ENCODE peak calls at places on chromosome 11, in seven cellular contexts. One of them, this sample, is unnamed.

GRCh38 chr11:665062-665706 is 28.1 kb downstream of the DRD4 start:
- DNase-seq in fibroblast of mammary gland: no peak
- DNase-seq in bronchial epithelial cell: no peak
- DNase-seq in fibroblast of pulmonary artery: no peak
- DNase-seq in AG09319: no peak
- DNase-seq in astrocyte of the spinal cord: no peak
- DNase-seq in cardiac fibroblast: no peak
- DNase-seq in this sample: no peak

GRCh38 chr11:115503083-115503885 is 931 bp downstream of the CADM1 start:
- DNase-seq in fibroblast of mammary gland: no peak
- DNase-seq in bronchial epithelial cell: peak
- DNase-seq in fibroblast of pulmonary artery: peak
- DNase-seq in AG09319: no peak
- DNase-seq in astrocyte of the spinal cord: peak
- DNase-seq in cardiac fibroblast: peak
- DNase-seq in this sample: peak

GRCh38 chr11:116173506-116173905 is 599.3 kb downstream of the BUD13 start:
- DNase-seq in fibroblast of mammary gland: no peak
- DNase-seq in bronchial epithelial cell: no peak
- DNase-seq in fibroblast of pulmonary artery: no peak
- DNase-seq in AG09319: no peak
- DNase-seq in astrocyte of the spinal cord: no peak
- DNase-seq in cardiac fibroblast: no peak
- DNase-seq in this sample: no peak

GRCh38 chr11:46912526-46913150 is 5.7 kb downstream of the LRP4 start:
- DNase-seq in fibroblast of mammary gland: no peak
- DNase-seq in bronchial epithelial cell: peak
- DNase-seq in fibroblast of pulmonary artery: no peak
- DNase-seq in AG09319: no peak
- DNase-seq in astrocyte of the spinal cord: no peak
- DNase-seq in cardiac fibroblast: no peak
- DNase-seq in this sample: peak

GRCh38 chr11:80297808-80298460 is 857.1 kb upstream of the TENM4 start:
- DNase-seq in fibroblast of mammary gland: peak
- DNase-seq in bronchial epithelial cell: peak
- DNase-seq in fibroblast of pulmonary artery: peak
- DNase-seq in AG09319: no peak
- DNase-seq in astrocyte of the spinal cord: peak
- DNase-seq in cardiac fibroblast: peak
- DNase-seq in this sample: peak

GRCh38 chr11:133811850-133812685 is 33.2 kb downstream of the SPATA19 start:
- DNase-seq in fibroblast of mammary gland: no peak
- DNase-seq in bronchial epithelial cell: no peak
- DNase-seq in fibroblast of pulmonary artery: no peak
- DNase-seq in AG09319: no peak
- DNase-seq in astrocyte of the spinal cord: no peak
- DNase-seq in cardiac fibroblast: no peak
- DNase-seq in this sample: no peak

GRCh38 chr11:17927643-17928343 is 85.1 kb downstream of the SERGEF start:
- DNase-seq in fibroblast of mammary gland: peak
- DNase-seq in bronchial epithelial cell: no peak
- DNase-seq in fibroblast of pulmonary artery: peak
- DNase-seq in AG09319: peak
- DNase-seq in astrocyte of the spinal cord: peak
- DNase-seq in cardiac fibroblast: peak
- DNase-seq in this sample: no peak

GRCh38 chr11:64357904-64358535 is 942 bp upstream of the RPS6KA4 start:
- DNase-seq in fibroblast of mammary gland: no peak
- DNase-seq in bronchial epithelial cell: peak
- DNase-seq in fibroblast of pulmonary artery: no peak
- DNase-seq in AG09319: no peak
- DNase-seq in astrocyte of the spinal cord: no peak
- DNase-seq in cardiac fibroblast: peak
- DNase-seq in this sample: peak

GRCh38 chr11:129973809-129974208 is 28.8 kb downstream of the PRDM10 start:
- DNase-seq in fibroblast of mammary gland: no peak
- DNase-seq in bronchial epithelial cell: no peak
- DNase-seq in fibroblast of pulmonary artery: no peak
- DNase-seq in AG09319: no peak
- DNase-seq in astrocyte of the spinal cord: no peak
- DNase-seq in cardiac fibroblast: no peak
- DNase-seq in this sample: no peak
- TF ChIP-seq CTCF in fibroblast of mammary gland: no peak
- TF ChIP-seq CTCF in bronchial epithelial cell: no peak
- TF ChIP-seq CTCF in fibroblast of pulmonary artery: no peak
- TF ChIP-seq CTCF in AG09319: no peak
- TF ChIP-seq CTCF in astrocyte of the spinal cord: no peak
- TF ChIP-seq CTCF in cardiac fibroblast: no peak
- TF ChIP-seq CTCF in this sample: no peak

GRCh38 chr11:40302669-40303068 is 1156.8 kb downstream of the LRRC4C start:
- DNase-seq in fibroblast of mammary gland: peak
- DNase-seq in bronchial epithelial cell: no peak
- DNase-seq in fibroblast of pulmonary artery: peak
- DNase-seq in AG09319: no peak
- DNase-seq in astrocyte of the spinal cord: peak
- DNase-seq in cardiac fibroblast: peak
- DNase-seq in this sample: no peak

DNA sequence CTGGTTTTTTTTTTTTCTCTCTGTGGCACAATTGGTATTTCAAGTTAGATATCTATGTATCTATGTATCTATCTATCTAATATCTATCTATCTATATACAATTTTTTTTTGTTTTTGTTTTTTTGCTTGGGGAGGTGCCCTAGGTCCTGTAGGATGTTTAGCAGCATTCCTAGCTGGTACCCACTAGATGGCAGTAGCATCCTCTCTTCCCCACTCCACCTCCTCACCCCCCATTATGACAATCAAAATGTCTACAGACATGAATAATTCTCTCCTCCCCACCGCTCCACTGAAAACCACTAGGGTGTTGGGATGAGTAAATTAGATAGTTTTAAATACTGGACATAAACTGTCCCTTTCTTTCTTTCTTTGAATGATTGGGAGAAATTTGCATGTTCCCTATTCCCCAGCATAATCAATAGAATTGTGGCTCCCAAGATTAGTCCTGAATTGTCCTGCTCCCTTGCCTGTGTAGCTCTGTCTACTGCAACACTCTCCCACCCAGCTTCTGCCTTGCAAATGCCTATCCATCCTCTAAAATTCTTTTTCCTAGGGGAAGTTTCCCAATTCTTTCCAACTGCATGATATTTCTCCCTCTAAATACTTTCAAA is 1152.4 kb downstream of the LRRC4C start:
- DNase-seq in fibroblast of mammary gland: peak
- DNase-seq in bronchial epithelial cell: peak
- DNase-seq in fibroblast of pulmonary artery: peak
- DNase-seq in AG09319: peak
- DNase-seq in astrocyte of the spinal cord: peak
- DNase-seq in cardiac fibroblast: peak
- DNase-seq in this sample: peak
- TF ChIP-seq CTCF in fibroblast of mammary gland: peak
- TF ChIP-seq CTCF in bronchial epithelial cell: peak
- TF ChIP-seq CTCF in fibroblast of pulmonary artery: peak
- TF ChIP-seq CTCF in AG09319: peak
- TF ChIP-seq CTCF in astrocyte of the spinal cord: peak
- TF ChIP-seq CTCF in cardiac fibroblast: peak
- TF ChIP-seq CTCF in this sample: peak

GRCh38 chr11:73989156-73989555 is 6.5 kb upstream of the UCP2 start:
- DNase-seq in fibroblast of mammary gland: no peak
- DNase-seq in bronchial epithelial cell: no peak
- DNase-seq in fibroblast of pulmonary artery: no peak
- DNase-seq in AG09319: no peak
- DNase-seq in astrocyte of the spinal cord: no peak
- DNase-seq in cardiac fibroblast: no peak
- DNase-seq in this sample: no peak
- TF ChIP-seq CTCF in fibroblast of mammary gland: no peak
- TF ChIP-seq CTCF in bronchial epithelial cell: no peak
- TF ChIP-seq CTCF in fibroblast of pulmonary artery: no peak
- TF ChIP-seq CTCF in AG09319: peak
- TF ChIP-seq CTCF in astrocyte of the spinal cord: no peak
- TF ChIP-seq CTCF in cardiac fibroblast: no peak
- TF ChIP-seq CTCF in this sample: no peak

GRCh38 chr11:108788565-108789199 is 123.8 kb downstream of the DDX10 start:
- DNase-seq in fibroblast of mammary gland: peak
- DNase-seq in bronchial epithelial cell: peak
- DNase-seq in fibroblast of pulmonary artery: peak
- DNase-seq in AG09319: no peak
- DNase-seq in astrocyte of the spinal cord: peak
- DNase-seq in cardiac fibroblast: peak
- DNase-seq in this sample: peak
- TF ChIP-seq CTCF in fibroblast of mammary gland: peak
- TF ChIP-seq CTCF in bronchial epithelial cell: peak
- TF ChIP-seq CTCF in fibroblast of pulmonary artery: peak
- TF ChIP-seq CTCF in AG09319: peak
- TF ChIP-seq CTCF in astrocyte of the spinal cord: peak
- TF ChIP-seq CTCF in cardiac fibroblast: peak
- TF ChIP-seq CTCF in this sample: peak

DNA sequence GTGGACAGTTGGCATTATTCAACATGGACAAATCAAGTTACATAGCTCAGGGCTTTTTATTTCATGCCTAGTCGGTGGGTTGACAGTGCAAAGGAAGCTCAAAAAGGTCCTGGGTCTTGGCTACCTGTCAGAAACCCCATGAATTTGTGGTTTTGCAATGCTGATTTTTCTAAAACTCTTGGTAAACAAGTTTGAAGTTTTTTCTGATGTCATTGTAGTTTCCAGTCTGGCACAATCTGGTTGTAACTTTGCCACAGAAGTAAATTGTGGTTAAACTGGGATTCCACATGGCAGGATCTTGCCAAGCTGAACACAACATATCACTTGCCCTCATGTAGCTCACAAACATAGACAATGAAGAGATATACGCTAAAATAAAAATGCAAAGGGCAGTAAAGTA is 100.8 kb downstream of the EHF start:
- DNase-seq in fibroblast of mammary gland: peak
- DNase-seq in bronchial epithelial cell: no peak
- DNase-seq in fibroblast of pulmonary artery: peak
- DNase-seq in AG09319: no peak
- DNase-seq in astrocyte of the spinal cord: peak
- DNase-seq in cardiac fibroblast: peak
- DNase-seq in this sample: no peak
- TF ChIP-seq CTCF in fibroblast of mammary gland: no peak
- TF ChIP-seq CTCF in bronchial epithelial cell: no peak
- TF ChIP-seq CTCF in fibroblast of pulmonary artery: no peak
- TF ChIP-seq CTCF in AG09319: no peak
- TF ChIP-seq CTCF in astrocyte of the spinal cord: no peak
- TF ChIP-seq CTCF in cardiac fibroblast: no peak
- TF ChIP-seq CTCF in this sample: no peak

GRCh38 chr11:103325686-103326069 is 216.5 kb downstream of the DYNC2H1 start:
- DNase-seq in fibroblast of mammary gland: no peak
- DNase-seq in bronchial epithelial cell: no peak
- DNase-seq in fibroblast of pulmonary artery: no peak
- DNase-seq in AG09319: no peak
- DNase-seq in astrocyte of the spinal cord: no peak
- DNase-seq in cardiac fibroblast: no peak
- DNase-seq in this sample: no peak

GRCh38 chr11:103327721-103328120 is 218.5 kb downstream of the DYNC2H1 start:
- DNase-seq in fibroblast of mammary gland: no peak
- DNase-seq in bronchial epithelial cell: no peak
- DNase-seq in fibroblast of pulmonary artery: peak
- DNase-seq in AG09319: no peak
- DNase-seq in astrocyte of the spinal cord: no peak
- DNase-seq in cardiac fibroblast: no peak
- DNase-seq in this sample: no peak

GRCh38 chr11:103322861-103323260 is 213.6 kb downstream of the DYNC2H1 start:
- DNase-seq in fibroblast of mammary gland: peak
- DNase-seq in bronchial epithelial cell: no peak
- DNase-seq in fibroblast of pulmonary artery: peak
- DNase-seq in AG09319: no peak
- DNase-seq in astrocyte of the spinal cord: no peak
- DNase-seq in cardiac fibroblast: no peak
- DNase-seq in this sample: no peak

GRCh38 chr11:103326070-103326794 is 217.0 kb downstream of the DYNC2H1 start:
- DNase-seq in fibroblast of mammary gland: peak
- DNase-seq in bronchial epithelial cell: peak
- DNase-seq in fibroblast of pulmonary artery: peak
- DNase-seq in AG09319: peak
- DNase-seq in astrocyte of the spinal cord: peak
- DNase-seq in cardiac fibroblast: peak
- DNase-seq in this sample: peak
- TF ChIP-seq CTCF in fibroblast of mammary gland: peak
- TF ChIP-seq CTCF in bronchial epithelial cell: peak
- TF ChIP-seq CTCF in fibroblast of pulmonary artery: peak
- TF ChIP-seq CTCF in AG09319: peak
- TF ChIP-seq CTCF in astrocyte of the spinal cord: peak
- TF ChIP-seq CTCF in cardiac fibroblast: peak
- TF ChIP-seq CTCF in this sample: peak

DNA sequence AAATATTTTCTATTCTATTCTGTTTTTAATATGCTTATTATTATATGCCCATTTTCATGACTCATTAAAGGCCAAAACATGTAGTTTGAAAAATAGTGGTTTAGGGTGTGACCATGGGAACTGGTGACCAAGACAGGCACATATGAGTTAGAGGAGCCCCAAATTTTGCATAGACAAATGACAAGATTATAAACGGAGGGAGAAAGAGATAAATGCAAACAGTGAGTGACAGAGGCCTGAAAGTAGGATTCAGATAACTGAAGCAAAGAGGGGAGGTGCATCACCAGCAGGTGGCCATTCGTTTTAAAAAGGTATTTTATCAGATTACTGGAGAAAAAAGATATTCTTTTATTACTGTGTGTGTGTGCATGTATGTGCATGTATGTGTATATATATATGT is 391.5 kb upstream of the CHORDC1 start:
- DNase-seq in fibroblast of mammary gland: no peak
- DNase-seq in bronchial epithelial cell: no peak
- DNase-seq in fibroblast of pulmonary artery: no peak
- DNase-seq in AG09319: no peak
- DNase-seq in astrocyte of the spinal cord: no peak
- DNase-seq in cardiac fibroblast: no peak
- DNase-seq in this sample: no peak
- TF ChIP-seq CTCF in fibroblast of mammary gland: no peak
- TF ChIP-seq CTCF in bronchial epithelial cell: no peak
- TF ChIP-seq CTCF in fibroblast of pulmonary artery: no peak
- TF ChIP-seq CTCF in AG09319: no peak
- TF ChIP-seq CTCF in astrocyte of the spinal cord: no peak
- TF ChIP-seq CTCF in cardiac fibroblast: no peak
- TF ChIP-seq CTCF in this sample: no peak

DNA sequence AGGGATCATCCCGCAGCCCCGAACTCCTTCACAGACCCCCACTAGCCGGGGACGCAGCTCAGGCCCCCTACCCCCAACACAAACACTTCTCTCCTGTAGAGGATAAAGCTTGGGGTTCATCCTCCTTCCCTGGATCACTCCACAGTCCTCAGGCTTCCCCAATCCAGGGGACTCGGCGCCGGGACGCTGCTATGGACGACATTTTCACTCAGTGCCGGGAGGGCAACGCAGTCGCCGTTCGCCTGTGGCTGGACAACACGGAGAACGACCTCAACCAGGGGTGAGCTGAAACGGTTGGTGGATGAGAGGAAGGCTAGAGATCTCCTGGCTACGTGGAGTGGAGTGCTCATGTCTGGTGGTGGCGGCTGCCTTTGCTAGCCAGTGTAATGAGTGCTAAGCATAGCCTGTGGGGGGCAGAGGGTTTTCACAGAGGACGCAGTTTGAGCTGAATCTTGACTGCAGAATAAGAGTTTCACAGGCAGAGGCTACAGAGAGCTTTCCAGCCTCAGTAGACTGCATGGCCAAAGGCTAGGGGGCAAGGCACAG is 580 bp downstream of the ILK start:
- DNase-seq in fibroblast of mammary gland: peak
- DNase-seq in bronchial epithelial cell: peak
- DNase-seq in fibroblast of pulmonary artery: peak
- DNase-seq in AG09319: peak
- DNase-seq in astrocyte of the spinal cord: peak
- DNase-seq in cardiac fibroblast: peak
- DNase-seq in this sample: peak
- TF ChIP-seq CTCF in fibroblast of mammary gland: peak
- TF ChIP-seq CTCF in bronchial epithelial cell: peak
- TF ChIP-seq CTCF in fibroblast of pulmonary artery: peak
- TF ChIP-seq CTCF in AG09319: peak
- TF ChIP-seq CTCF in astrocyte of the spinal cord: peak
- TF ChIP-seq CTCF in cardiac fibroblast: peak
- TF ChIP-seq CTCF in this sample: peak

GRCh38 chr11:78835646-78836045 is 261.0 kb upstream of the NARS2 start:
- DNase-seq in fibroblast of mammary gland: no peak
- DNase-seq in bronchial epithelial cell: no peak
- DNase-seq in fibroblast of pulmonary artery: no peak
- DNase-seq in AG09319: no peak
- DNase-seq in astrocyte of the spinal cord: no peak
- DNase-seq in cardiac fibroblast: no peak
- DNase-seq in this sample: peak
- TF ChIP-seq CTCF in fibroblast of mammary gland: no peak
- TF ChIP-seq CTCF in bronchial epithelial cell: no peak
- TF ChIP-seq CTCF in fibroblast of pulmonary artery: no peak
- TF ChIP-seq CTCF in AG09319: no peak
- TF ChIP-seq CTCF in astrocyte of the spinal cord: no peak
- TF ChIP-seq CTCF in cardiac fibroblast: no peak
- TF ChIP-seq CTCF in this sample: no peak